ENCODE peak calls at places on chromosomes 12 and 14, in ten cellular contexts. Q is ovary, A is Caco-2, K is BE2C, D is AG04450, U is uterus, G is esophagus squamous epithelium, J is ascending aorta, Z is esophagus muscularis mucosa, R is spleen. H is an unnamed sample.

GRCh38 chr12:104569348-104570173 is 112.8 kb downstream of the CHST11 start:
- DNase-seq in Q (no peak), A (no peak), K (no peak), D (no peak), U (no peak), G (peak; percentile 16), J (no peak), Z (no peak), R (peak; percentile 86), H (no peak)

GRCh38 chr12:113347-113746 is 46.8 kb downstream of the IQSEC3 start:
- DNase-seq in Q (no peak), A (no peak), K (no peak), D (no peak), U (no peak), G (no peak), J (no peak), Z (no peak), R (no peak), H (no peak)

GRCh38 chr14:68824517-68825347 is 31.9 kb upstream of the ZFP36L1 start:
- DNase-seq in Q (peak; percentile 91), A (peak; percentile 84), K (peak; percentile 90), D (no peak), U (peak; percentile 86), G (no peak), J (peak; percentile 91), Z (no peak), R (peak; percentile 90), H (peak; percentile 83)

GRCh38 chr12:53561590-53561953 is 54.3 kb upstream of the NPFF start:
- DNase-seq in Q (no peak), A (no peak), K (no peak), D (peak; percentile 63), U (no peak), G (no peak), J (no peak), Z (no peak), R (no peak), H (no peak)

GRCh38 chr12:88977115-88977514 is 375.2 kb downstream of the DUSP6 start:
- DNase-seq in Q (no peak), A (no peak), K (no peak), D (no peak), U (no peak), G (no peak), J (no peak), Z (no peak), R (no peak), H (no peak)

GRCh38 chr12:49535921-49536525 is 2.8 kb upstream of the KCNH3 start:
- DNase-seq in Q (no peak), A (no peak), K (no peak), D (no peak), U (no peak), G (no peak), J (no peak), Z (no peak), R (no peak), H (no peak)

GRCh38 chr12:6607751-6608591 is 792 bp upstream of the CHD4 start:
- DNase-seq in Q (peak; percentile 84), A (peak; percentile 76), K (peak; percentile 73), D (no peak), U (peak; percentile 65), G (no peak), J (peak; percentile 86), Z (no peak), R (no peak), H (peak; percentile 69)

GRCh38 chr12:54357802-54358619 is 6.3 kb downstream of the GPR84 start:
- DNase-seq in Q (no peak), A (peak; percentile 20), K (no peak), D (no peak), U (no peak), G (no peak), J (no peak), Z (no peak), R (no peak), H (no peak)

GRCh38 chr14:104681689-104682074 is 7.7 kb upstream of the INF2 start:
- DNase-seq in Q (peak; percentile 82), A (peak; percentile 42), K (peak; percentile 72), D (no peak), U (peak; percentile 85), G (no peak), J (peak; percentile 91), Z (no peak), R (peak; percentile 88), H (peak; percentile 88)

GRCh38 chr14:76705214-76705613 is 56.1 kb upstream of the VASH1 start:
- DNase-seq in Q (no peak), A (no peak), K (no peak), D (no peak), U (no peak), G (no peak), J (no peak), Z (peak; percentile 21), R (no peak), H (peak; percentile 21)

GRCh38 chr12:31745242-31745641 is 16.4 kb upstream of the AMN1 start:
- DNase-seq in Q (no peak), A (no peak), K (no peak), D (no peak), U (no peak), G (no peak), J (no peak), Z (no peak), R (no peak), H (no peak)
- TF ChIP-seq CTCF in Q (no peak), A (no peak), K (no peak), D (no peak), U (no peak), G (no peak), J (no peak), Z (no peak), R (no peak), H (no peak)

DNA sequence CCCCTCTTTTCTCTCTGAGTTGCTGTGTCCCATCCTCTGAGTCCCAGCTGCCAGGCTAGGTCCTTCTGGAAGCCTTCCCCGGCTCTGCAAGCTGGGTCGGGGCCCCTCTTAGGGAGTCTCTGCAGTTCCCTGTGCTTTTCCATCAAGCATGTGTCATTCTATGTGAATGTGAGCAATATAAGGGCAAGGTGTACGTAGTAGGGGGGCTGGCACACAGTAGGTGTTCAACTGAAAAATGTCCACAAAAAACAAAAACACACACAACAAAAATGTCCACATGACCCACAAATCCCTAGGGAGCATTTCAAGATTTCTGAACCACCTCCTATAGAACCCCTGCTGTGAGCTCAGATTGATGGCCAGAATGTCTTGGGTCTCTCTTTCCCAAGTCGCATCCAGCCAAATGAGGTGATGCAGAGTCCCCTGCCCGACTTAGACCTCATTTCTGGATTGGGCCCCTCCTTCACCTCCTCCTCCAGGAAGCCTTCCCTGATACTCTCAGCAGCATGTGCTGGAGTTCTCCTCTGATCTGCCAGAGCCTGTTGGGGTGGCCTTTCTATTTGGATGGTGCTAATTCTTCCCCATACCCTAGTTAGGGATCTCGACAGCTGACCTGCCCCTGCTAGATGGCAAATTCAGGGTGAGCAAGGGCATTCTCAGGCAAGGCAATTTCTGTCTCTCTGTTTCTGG is 196.1 kb upstream of the LHX5 start:
- DNase-seq in Q (no peak), A (no peak), K (no peak), D (no peak), U (no peak), G (no peak), J (no peak), Z (no peak), R (no peak), H (no peak)
- H3K27me3 ChIP-seq in Q (no peaks in the 10 kb centered on the region), A (no peaks in the 10 kb centered on the region), K (peaks cover 35% of the 10 kb centered on the region), D (peaks cover 13% of the 10 kb centered on the region), U (no peaks in the 10 kb centered on the region), G (no peaks in the 10 kb centered on the region), J (no peaks in the 10 kb centered on the region), Z (no peaks in the 10 kb centered on the region), R (peaks cover 55% of the 10 kb centered on the region), H (no peaks in the 10 kb centered on the region)

GRCh38 chr14:95515080-95515489 is 1.4 kb downstream of the SYNE3 start:
- DNase-seq in Q (peak; percentile 54), A (no peak), K (peak; percentile 63), D (no peak), U (no peak), G (no peak), J (peak; percentile 80), Z (no peak), R (peak; percentile 88), H (no peak)

GRCh38 chr14:95516554-95517209 is at the start of gene SYNE3:
- DNase-seq in Q (peak; percentile 64), A (peak; percentile 76), K (peak; percentile 47), D (no peak), U (peak; percentile 72), G (no peak), J (no peak), Z (no peak), R (peak; percentile 94), H (no peak)

GRCh38 chr14:95518045-95518751 is 1.7 kb upstream of the SYNE3 start:
- DNase-seq in Q (no peak), A (no peak), K (no peak), D (no peak), U (no peak), G (no peak), J (peak; percentile 82), Z (no peak), R (peak; percentile 58), H (no peak)

GRCh38 chr14:95514131-95515079 is 2.0 kb downstream of the SYNE3 start:
- DNase-seq in Q (no peak), A (no peak), K (no peak), D (no peak), U (no peak), G (no peak), J (peak; percentile 66), Z (no peak), R (no peak), H (no peak)

GRCh38 chr14:95515523-95516517 is 630 bp downstream of the SYNE3 start:
- DNase-seq in Q (peak; percentile 61), A (peak; percentile 86), K (peak; percentile 80), D (no peak), U (peak; percentile 66), G (no peak), J (peak; percentile 90), Z (no peak), R (peak; percentile 98), H (no peak)
- TF ChIP-seq CTCF in Q (no peak), A (peak; percentile 66), K (peak; percentile 33), D (peak; percentile 37), U (peak; percentile 39), G (peak; percentile 34), J (peak; percentile 45), Z (no peak), R (peak; percentile 40), H (no peak)

GRCh38 chr12:115802767-115803166 is 474.7 kb downstream of the MED13L start:
- DNase-seq in Q (no peak), A (no peak), K (no peak), D (no peak), U (no peak), G (no peak), J (no peak), Z (no peak), R (no peak), H (no peak)

GRCh38 chr12:115794659-115795081 is 482.8 kb downstream of the MED13L start:
- DNase-seq in Q (no peak), A (peak; percentile 9), K (no peak), D (no peak), U (no peak), G (no peak), J (no peak), Z (no peak), R (no peak), H (no peak)

GRCh38 chr12:115798309-115798917 is 479.1 kb downstream of the MED13L start:
- DNase-seq in Q (no peak), A (no peak), K (no peak), D (no peak), U (no peak), G (no peak), J (no peak), Z (no peak), R (no peak), H (no peak)

GRCh38 chr12:115801826-115802225 is 475.7 kb downstream of the MED13L start:
- DNase-seq in Q (no peak), A (no peak), K (no peak), D (no peak), U (no peak), G (no peak), J (no peak), Z (no peak), R (no peak), H (no peak)

GRCh38 chr12:115799610-115800009 is 477.9 kb downstream of the MED13L start:
- DNase-seq in Q (no peak), A (no peak), K (no peak), D (no peak), U (no peak), G (no peak), J (no peak), Z (no peak), R (no peak), H (no peak)
- H3K27me3 ChIP-seq in Q (no peaks in the 10 kb centered on the region), A (no peaks in the 10 kb centered on the region), K (no peaks in the 10 kb centered on the region), D (no peaks in the 10 kb centered on the region), U (no peaks in the 10 kb centered on the region), G (no peaks in the 10 kb centered on the region), J (no peaks in the 10 kb centered on the region), Z (no peaks in the 10 kb centered on the region), R (no peaks in the 10 kb centered on the region), H (no peaks in the 10 kb centered on the region)